ENCODE peak calls at places on chromosomes 1 and 21, in ten cellular contexts. K is fibroblast of the conjunctiva; R is activated CD4-positive, alpha-beta T cell treated with anti-CD3 and anti-CD28 coated beads, Interleukin-2, amount 50 U/mL, for 24 hours; U is posterior cingulate gyrus; N is HS-5; H is NCI-H1417; Q is SW 1271; W is H7; C is cardiac septum; X is C1 segment of cervical spinal cord. V is an unnamed sample.

GRCh38 chr1:119659628-119660027 is 11.6 kb upstream of the ZNF697 start:
- DNase-seq in K (no peak), R (no peak), U (no peak), N (no peak), H (no peak), Q (no peak), W (peak), C (no peak), X (no peak), V (no peak)

GRCh38 chr1:37240897-37241296 is 206.6 kb upstream of the GRIK3 start:
- DNase-seq in K (no peak), R (no peak), U (no peak), N (no peak), H (peak), Q (no peak), W (peak), C (no peak), X (no peak), V (no peak)

GRCh38 chr1:169322138-169322537 is 45.5 kb downstream of the NME7 start:
- DNase-seq in K (no peak), R (no peak), U (no peak), N (no peak), H (no peak), Q (no peak), W (no peak), C (no peak), X (no peak), V (no peak)

GRCh38 chr1:215568287-215568692 is 1.2 kb downstream of the KCTD3 start:
- DNase-seq in K (peak), R (no peak), U (no peak), N (peak), H (no peak), Q (no peak), W (peak), C (no peak), X (peak), V (peak)

GRCh38 chr1:171219751-171220385 is 28.4 kb upstream of the FMO1 start:
- DNase-seq in K (peak), R (no peak), U (no peak), N (peak), H (no peak), Q (no peak), W (peak), C (no peak), X (no peak), V (no peak)

GRCh38 chr1:217249857-217250256 is 381.0 kb downstream of the GPATCH2 start:
- DNase-seq in K (no peak), R (no peak), U (no peak), N (no peak), H (no peak), Q (no peak), W (no peak), C (no peak), X (no peak), V (no peak)

GRCh38 chr1:43573066-43573799 is 42.5 kb downstream of the PTPRF start:
- DNase-seq in K (no peak), R (no peak), U (peak), N (no peak), H (no peak), Q (no peak), W (no peak), C (no peak), X (peak), V (peak)

GRCh38 chr1:99669376-99669775 is 23.5 kb downstream of the PALMD start:
- DNase-seq in K (no peak), R (no peak), U (no peak), N (no peak), H (no peak), Q (no peak), W (no peak), C (no peak), X (no peak), V (no peak)

GRCh38 chr1:1335792-1336248 is 4.7 kb downstream of the TAS1R3 start:
- DNase-seq in K (no peak), R (no peak), U (no peak), N (no peak), H (no peak), Q (no peak), W (peak), C (no peak), X (no peak), V (no peak)

GRCh38 chr1:34915521-34915920 is 13.9 kb downstream of the DLGAP3 start:
- DNase-seq in K (no peak), R (no peak), U (no peak), N (no peak), H (peak), Q (no peak), W (no peak), C (no peak), X (no peak), V (no peak)

GRCh38 chr1:172966844-172967540 is 83.7 kb downstream of the TNFSF18 start:
- DNase-seq in K (no peak), R (no peak), U (no peak), N (no peak), H (no peak), Q (no peak), W (no peak), C (no peak), X (no peak), V (no peak)

GRCh38 chr1:94927405-94928175 is 680 bp upstream of the CNN3 start:
- DNase-seq in K (no peak), R (no peak), U (no peak), N (no peak), H (peak), Q (no peak), W (peak), C (no peak), X (peak), V (peak)

GRCh38 chr1:175195798-175196197 is 3.2 kb upstream of the KIAA0040 start:
- DNase-seq in K (no peak), R (no peak), U (no peak), N (no peak), H (no peak), Q (no peak), W (no peak), C (no peak), X (no peak), V (no peak)

GRCh38 chr1:56788588-56788987 is 30.6 kb downstream of the FYB2 start:
- DNase-seq in K (no peak), R (no peak), U (no peak), N (no peak), H (no peak), Q (no peak), W (no peak), C (no peak), X (no peak), V (no peak)

GRCh38 chr1:240306673-240307072 is 215.0 kb downstream of the FMN2 start:
- DNase-seq in K (no peak), R (no peak), U (no peak), N (no peak), H (no peak), Q (no peak), W (no peak), C (no peak), X (no peak), V (no peak)

GRCh38 chr1:43307458-43308158 is 6.8 kb downstream of the TIE1 start:
- DNase-seq in K (no peak), R (no peak), U (peak), N (no peak), H (no peak), Q (no peak), W (no peak), C (no peak), X (no peak), V (no peak)

GRCh38 chr1:68145418-68146126 is 86.8 kb downstream of the WLS start:
- DNase-seq in K (no peak), R (no peak), U (no peak), N (no peak), H (no peak), Q (no peak), W (no peak), C (no peak), X (no peak), V (no peak)

GRCh38 chr1:92030701-92031107 is 919 bp downstream of the EPHX4 start:
- DNase-seq in K (no peak), R (no peak), U (no peak), N (no peak), H (peak), Q (no peak), W (no peak), C (no peak), X (no peak), V (no peak)

GRCh38 chr1:205285391-205286101 is 36.0 kb downstream of the NUAK2 start:
- DNase-seq in K (no peak), R (peak), U (no peak), N (no peak), H (peak), Q (no peak), W (no peak), C (no peak), X (no peak), V (no peak)

GRCh38 chr1:78007677-78008341 is 3.1 kb downstream of the DNAJB4 start:
- DNase-seq in K (no peak), R (no peak), U (no peak), N (no peak), H (no peak), Q (no peak), W (no peak), C (no peak), X (no peak), V (no peak)

GRCh38 chr1:225817611-225818061 is 7.7 kb downstream of the EPHX1 start:
- DNase-seq in K (peak), R (no peak), U (peak), N (peak), H (no peak), Q (no peak), W (peak), C (peak), X (peak), V (peak)

GRCh38 chr21:40835179-40835694 is 11.7 kb downstream of the DSCAM start:
- DNase-seq in K (no peak), R (no peak), U (no peak), N (no peak), H (no peak), Q (no peak), W (no peak), C (no peak), X (no peak), V (no peak)

V was measured in nucleus accumbens.